ENCODE peak calls at places on chromosome 10, in nine cellular contexts. C is sigmoid colon, X is endothelial cell of umbilical vein, E is GM23338, D is K562, A is prostate gland, L is vagina, Z is HepG2, S is HCT116. U is an unnamed sample.
A peak's percentile ranks its signal among the peaks of the same experiment; 100 is the strongest.

GRCh38 chr10:70426835-70427234 is 14.6 kb downstream of the NODAL start:
- DNase-seq in C (no peak), X (no peak), E (peak; percentile 24), D (no peak), A (no peak), L (no peak), Z (no peak), S (no peak), U (no peak)

GRCh38 chr10:31929260-31929985 is 792 bp upstream of the ARHGAP12 start:
- DNase-seq in C (peak; percentile 85), X (peak; percentile 62), E (peak; percentile 59), D (peak; percentile 81), A (peak; percentile 59), L (peak; percentile 92), Z (peak; percentile 77), S (no peak), U (no peak)

GRCh38 chr10:55368467-55368866 is 567.4 kb upstream of the PCDH15 start:
- DNase-seq in C (no peak), X (no peak), E (no peak), D (no peak), A (no peak), L (no peak), Z (no peak), S (no peak), U (no peak)

GRCh38 chr10:119029613-119030420 is at the start of gene NANOS1:
- DNase-seq in C (no peak), X (peak; percentile 12), E (peak; percentile 58), D (no peak), A (no peak), L (no peak), Z (no peak), S (no peak), U (peak; percentile 89)

GRCh38 chr10:100996678-100997363 is 2.8 kb upstream of the LZTS2 start:
- DNase-seq in C (peak; percentile 75), X (no peak), E (peak; percentile 86), D (peak; percentile 39), A (no peak), L (no peak), Z (no peak), S (no peak), U (peak; percentile 90)

GRCh38 chr10:133062635-133063034 is 25.1 kb upstream of the ADGRA1 start:
- DNase-seq in C (no peak), X (no peak), E (no peak), D (no peak), A (no peak), L (no peak), Z (no peak), S (no peak), U (no peak)

GRCh38 chr10:48895198-48895720 is 44.4 kb downstream of the LRRC18 start:
- DNase-seq in C (no peak), X (no peak), E (no peak), D (no peak), A (no peak), L (peak; percentile 81), Z (no peak), S (no peak), U (no peak)

GRCh38 chr10:50991496-50992355 is 82.6 kb upstream of the PRKG1 start:
- DNase-seq in C (peak; percentile 80), X (peak; percentile 37), E (peak; percentile 55), D (no peak), A (peak; percentile 10), L (no peak), Z (no peak), S (no peak), U (peak; percentile 59)

GRCh38 chr10:50540069-50540825 is 83.5 kb downstream of the SGMS1 start:
- DNase-seq in C (no peak), X (no peak), E (no peak), D (no peak), A (no peak), L (no peak), Z (no peak), S (no peak), U (no peak)

GRCh38 chr10:72740526-72740925 is 48.6 kb downstream of the MCU start:
- DNase-seq in C (peak; percentile 68), X (peak; percentile 91), E (no peak), D (peak; percentile 23), A (no peak), L (no peak), Z (peak; percentile 59), S (peak; percentile 45), U (no peak)

GRCh38 chr10:68231106-68231901 is 609 bp downstream of the ATOH7 start:
- DNase-seq in C (peak; percentile 82), X (peak; percentile 81), E (peak; percentile 87), D (peak; percentile 71), A (peak; percentile 19), L (no peak), Z (peak; percentile 30), S (peak; percentile 45), U (peak; percentile 94)

GRCh38 chr10:49600781-49601400 is 9.2 kb upstream of the SLC18A3 start:
- DNase-seq in C (no peak), X (no peak), E (no peak), D (no peak), A (no peak), L (peak; percentile 60), Z (no peak), S (no peak), U (no peak)

GRCh38 chr10:123451607-123452245 is 214.4 kb upstream of the GPR26 start:
- DNase-seq in C (peak; percentile 47), X (no peak), E (no peak), D (peak; percentile 1), A (no peak), L (no peak), Z (peak; percentile 13), S (no peak), U (peak; percentile 43)

GRCh38 chr10:87750001-87750651 is 67.9 kb downstream of the ATAD1 start:
- DNase-seq in C (no peak), X (no peak), E (no peak), D (no peak), A (no peak), L (no peak), Z (no peak), S (no peak), U (no peak)

GRCh38 chr10:63720072-63720537 is 198.9 kb downstream of the REEP3 start:
- DNase-seq in C (no peak), X (peak; percentile 62), E (peak; percentile 83), D (peak; percentile 66), A (peak; percentile 60), L (no peak), Z (peak; percentile 48), S (peak; percentile 62), U (peak; percentile 31)

GRCh38 chr10:116742367-116743265 is at the start of gene HSPA12A:
- DNase-seq in C (peak; percentile 86), X (peak; percentile 62), E (peak; percentile 73), D (peak; percentile 65), A (peak; percentile 64), L (no peak), Z (no peak), S (peak; percentile 50), U (peak; percentile 97)

GRCh38 chr10:72308320-72308987 is 34.7 kb downstream of the DDIT4 start:
- DNase-seq in C (peak; percentile 82), X (peak; percentile 74), E (no peak), D (peak; percentile 96), A (no peak), L (no peak), Z (peak; percentile 64), S (peak; percentile 82), U (no peak)

GRCh38 chr10:103466734-103467133 is 8.0 kb upstream of the CALHM1 start:
- DNase-seq in C (no peak), X (no peak), E (no peak), D (no peak), A (no peak), L (no peak), Z (no peak), S (no peak), U (no peak)

DNA sequence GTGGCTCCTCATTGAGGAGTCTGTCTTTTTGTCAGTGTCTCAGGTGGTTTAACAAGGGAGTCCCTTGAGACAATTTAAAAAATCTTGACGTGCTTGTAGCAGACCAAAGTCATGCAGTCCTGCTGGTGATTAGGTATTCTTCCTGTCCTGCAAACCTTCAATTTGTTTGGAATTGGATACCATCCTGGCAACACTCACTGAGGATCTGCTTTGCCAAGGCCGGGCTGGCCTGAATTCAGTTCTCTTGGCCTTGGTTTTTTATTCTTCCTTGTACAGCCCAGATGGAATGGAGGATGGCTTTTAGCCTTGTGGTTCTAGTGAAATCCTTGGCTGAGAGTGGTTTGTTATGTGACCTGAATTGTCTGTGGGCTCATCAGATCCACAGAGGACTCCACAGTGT is 129.0 kb downstream of the PLXDC2 start:
- DNase-seq in C (no peak), X (no peak), E (no peak), D (no peak), A (peak; percentile 51), L (no peak), Z (no peak), S (no peak), U (no peak)
- TF ChIP-seq POLR2AphosphoS5 in C (peak; percentile 6), X (no peak), E (no peak), D (no peak), A (peak; percentile 62), L (no peak), Z (no peak), S (no peak), U (no peak)

GRCh38 chr10:29766753-29767152 is 132.0 kb upstream of the SVIL start:
- DNase-seq in C (no peak), X (no peak), E (no peak), D (no peak), A (no peak), L (no peak), Z (no peak), S (no peak), U (no peak)
- TF ChIP-seq POLR2AphosphoS5 in C (no peak), X (no peak), E (no peak), D (no peak), A (no peak), L (no peak), Z (no peak), S (no peak), U (no peak)

GRCh38 chr10:78935697-78936407 is 132.9 kb upstream of the ZMIZ1 start:
- DNase-seq in C (no peak), X (no peak), E (no peak), D (no peak), A (no peak), L (no peak), Z (no peak), S (no peak), U (no peak)

GRCh38 chr10:78936412-78937342 is 132.1 kb upstream of the ZMIZ1 start:
- DNase-seq in C (no peak), X (no peak), E (no peak), D (no peak), A (no peak), L (no peak), Z (no peak), S (no peak), U (no peak)

GRCh38 chr10:78938695-78939672 is 129.8 kb upstream of the ZMIZ1 start:
- DNase-seq in C (no peak), X (no peak), E (no peak), D (no peak), A (no peak), L (no peak), Z (no peak), S (no peak), U (no peak)

GRCh38 chr10:78937388-78937787 is 131.4 kb upstream of the ZMIZ1 start:
- DNase-seq in C (no peak), X (no peak), E (no peak), D (no peak), A (no peak), L (no peak), Z (no peak), S (no peak), U (no peak)

GRCh38 chr10:78937800-78938694 is 130.7 kb upstream of the ZMIZ1 start:
- DNase-seq in C (no peak), X (peak; percentile 83), E (peak; percentile 20), D (peak; percentile 65), A (no peak), L (no peak), Z (peak; percentile 61), S (no peak), U (peak; percentile 33)
- TF ChIP-seq POLR2AphosphoS5 in C (no peak), X (peak; percentile 42), E (no peak), D (peak; percentile 62), A (no peak), L (no peak), Z (no peak), S (no peak), U (peak; percentile 94)

GRCh38 chr10:43648392-43649148 is at the start of gene ZNF32:
- DNase-seq in C (peak; percentile 89), X (peak; percentile 80), E (peak; percentile 92), D (peak; percentile 94), A (peak; percentile 77), L (no peak), Z (peak; percentile 67), S (peak; percentile 55), U (peak; percentile 97)
- TF ChIP-seq POLR2AphosphoS5 in C (no peak), X (no peak), E (peak; percentile 44), D (no peak), A (peak; percentile 48), L (no peak), Z (no peak), S (peak; percentile 42), U (peak; percentile 24)